ENCODE peak calls at places on chromosomes 2 and 18, in four cellular contexts. One of them, this sample, is unnamed. For H3K4me1, the result is how much of the 10 kb centered on the place peaks cover.

GRCh38 chr2:180222642-180223041 is 215.5 kb upstream of the CWC22 start:
- DNase-seq in right atrium auricular region: no peak
- DNase-seq in CD4-positive, CD25-positive, alpha-beta regulatory T cell: no peak
- DNase-seq in mucosa of descending colon: no peak
- DNase-seq in this sample: peak

GRCh38 chr2:234966340-234966739 is 14.5 kb downstream of the SH3BP4 start:
- DNase-seq in right atrium auricular region: no peak
- DNase-seq in mucosa of descending colon: no peak
- DNase-seq in CD4-positive, CD25-positive, alpha-beta regulatory T cell: no peak
- DNase-seq in this sample: no peak

GRCh38 chr2:197273485-197273884 is 37.1 kb downstream of the ANKRD44 start:
- DNase-seq in CD4-positive, CD25-positive, alpha-beta regulatory T cell: no peak
- DNase-seq in mucosa of descending colon: no peak
- DNase-seq in right atrium auricular region: no peak
- DNase-seq in this sample: peak

GRCh38 chr18:74498712-74499629 is 2.8 kb downstream of the CNDP2 start:
- DNase-seq in right atrium auricular region: no peak
- DNase-seq in mucosa of descending colon: peak
- DNase-seq in CD4-positive, CD25-positive, alpha-beta regulatory T cell: peak
- DNase-seq in this sample: no peak

GRCh38 chr2:20282916-20283592 is 58.1 kb upstream of the SDC1 start:
- DNase-seq in mucosa of descending colon: no peak
- DNase-seq in right atrium auricular region: no peak
- DNase-seq in CD4-positive, CD25-positive, alpha-beta regulatory T cell: no peak
- DNase-seq in this sample: peak

GRCh38 chr2:205409403-205409802 is 272.9 kb upstream of the NRP2 start:
- DNase-seq in CD4-positive, CD25-positive, alpha-beta regulatory T cell: no peak
- DNase-seq in mucosa of descending colon: no peak
- DNase-seq in right atrium auricular region: no peak
- DNase-seq in this sample: no peak

GRCh38 chr18:35605686-35606417 is 24.3 kb downstream of the GALNT1 start:
- DNase-seq in CD4-positive, CD25-positive, alpha-beta regulatory T cell: no peak
- DNase-seq in right atrium auricular region: no peak
- DNase-seq in mucosa of descending colon: no peak
- DNase-seq in this sample: no peak

GRCh38 chr2:10514287-10514686 is 66.2 kb upstream of the ODC1 start:
- DNase-seq in mucosa of descending colon: no peak
- DNase-seq in right atrium auricular region: no peak
- DNase-seq in CD4-positive, CD25-positive, alpha-beta regulatory T cell: no peak
- DNase-seq in this sample: no peak

GRCh38 chr2:59664946-59665345 is 888.5 kb downstream of the BCL11A start:
- DNase-seq in right atrium auricular region: no peak
- DNase-seq in CD4-positive, CD25-positive, alpha-beta regulatory T cell: no peak
- DNase-seq in mucosa of descending colon: no peak
- DNase-seq in this sample: no peak

GRCh38 chr2:186544255-186544675 is 45.6 kb upstream of the ITGAV start:
- DNase-seq in mucosa of descending colon: no peak
- DNase-seq in CD4-positive, CD25-positive, alpha-beta regulatory T cell: no peak
- DNase-seq in right atrium auricular region: no peak
- DNase-seq in this sample: peak

GRCh38 chr2:179233037-179233436 is 31.6 kb downstream of the SESTD1 start:
- DNase-seq in right atrium auricular region: no peak
- DNase-seq in mucosa of descending colon: no peak
- DNase-seq in CD4-positive, CD25-positive, alpha-beta regulatory T cell: no peak
- DNase-seq in this sample: no peak

GRCh38 chr2:108315408-108316193 is 26.9 kb downstream of the SULT1C2 start:
- DNase-seq in right atrium auricular region: no peak
- DNase-seq in CD4-positive, CD25-positive, alpha-beta regulatory T cell: no peak
- DNase-seq in mucosa of descending colon: no peak
- DNase-seq in this sample: peak

GRCh38 chr2:120953066-120953760 is 217.5 kb downstream of the GLI2 start:
- DNase-seq in mucosa of descending colon: no peak
- DNase-seq in right atrium auricular region: no peak
- DNase-seq in CD4-positive, CD25-positive, alpha-beta regulatory T cell: no peak
- DNase-seq in this sample: no peak

GRCh38 chr2:95052301-95052700 is 26.8 kb downstream of the MAL start:
- DNase-seq in right atrium auricular region: no peak
- DNase-seq in CD4-positive, CD25-positive, alpha-beta regulatory T cell: no peak
- DNase-seq in mucosa of descending colon: no peak
- DNase-seq in this sample: no peak

GRCh38 chr2:68320118-68320641 is 431 bp upstream of the CNRIP1 start:
- DNase-seq in CD4-positive, CD25-positive, alpha-beta regulatory T cell: no peak
- DNase-seq in right atrium auricular region: no peak
- DNase-seq in mucosa of descending colon: no peak
- DNase-seq in this sample: no peak

GRCh38 chr18:36770315-36770946 is 58.4 kb downstream of the TPGS2 start:
- DNase-seq in CD4-positive, CD25-positive, alpha-beta regulatory T cell: no peak
- DNase-seq in mucosa of descending colon: no peak
- DNase-seq in right atrium auricular region: no peak
- DNase-seq in this sample: no peak

GRCh38 chr2:238294393-238295143 is 6.2 kb upstream of the PER2 start:
- DNase-seq in CD4-positive, CD25-positive, alpha-beta regulatory T cell: no peak
- DNase-seq in mucosa of descending colon: peak
- DNase-seq in right atrium auricular region: no peak
- DNase-seq in this sample: no peak

GRCh38 chr2:235594041-235594440 is 100.2 kb downstream of the AGAP1 start:
- DNase-seq in right atrium auricular region: no peak
- DNase-seq in mucosa of descending colon: no peak
- DNase-seq in CD4-positive, CD25-positive, alpha-beta regulatory T cell: peak
- DNase-seq in this sample: peak

GRCh38 chr2:66550826-66551225 is 115.9 kb downstream of the MEIS1 start:
- DNase-seq in mucosa of descending colon: no peak
- DNase-seq in right atrium auricular region: no peak
- DNase-seq in CD4-positive, CD25-positive, alpha-beta regulatory T cell: no peak
- DNase-seq in this sample: no peak

GRCh38 chr2:42141687-42142475 is 27.3 kb upstream of the EML4 start:
- DNase-seq in right atrium auricular region: peak
- DNase-seq in mucosa of descending colon: peak
- DNase-seq in CD4-positive, CD25-positive, alpha-beta regulatory T cell: peak
- DNase-seq in this sample: peak

GRCh38 chr2:121839584-121839983 is 84.1 kb downstream of the TSN start:
- DNase-seq in mucosa of descending colon: no peak
- DNase-seq in right atrium auricular region: no peak
- DNase-seq in CD4-positive, CD25-positive, alpha-beta regulatory T cell: no peak
- DNase-seq in this sample: no peak

GRCh38 chr2:113906647-113907046 is 16.8 kb downstream of the ACTR3 start:
- DNase-seq in mucosa of descending colon: no peak
- DNase-seq in CD4-positive, CD25-positive, alpha-beta regulatory T cell: no peak
- DNase-seq in right atrium auricular region: no peak
- DNase-seq in this sample: no peak
- H3K4me1 ChIP-seq in mucosa of descending colon: under half
- H3K4me1 ChIP-seq in CD4-positive, CD25-positive, alpha-beta regulatory T cell: half or more
- H3K4me1 ChIP-seq in right atrium auricular region: under half
- H3K4me1 ChIP-seq in this sample: under half

GRCh38 chr2:218981390-218982311 is 3.3 kb downstream of the FEV start:
- DNase-seq in mucosa of descending colon: peak
- DNase-seq in CD4-positive, CD25-positive, alpha-beta regulatory T cell: peak
- DNase-seq in right atrium auricular region: no peak
- DNase-seq in this sample: no peak
- H3K4me1 ChIP-seq in mucosa of descending colon: under half
- H3K4me1 ChIP-seq in CD4-positive, CD25-positive, alpha-beta regulatory T cell: under half
- H3K4me1 ChIP-seq in right atrium auricular region: under half
- H3K4me1 ChIP-seq in this sample: under half

DNA sequence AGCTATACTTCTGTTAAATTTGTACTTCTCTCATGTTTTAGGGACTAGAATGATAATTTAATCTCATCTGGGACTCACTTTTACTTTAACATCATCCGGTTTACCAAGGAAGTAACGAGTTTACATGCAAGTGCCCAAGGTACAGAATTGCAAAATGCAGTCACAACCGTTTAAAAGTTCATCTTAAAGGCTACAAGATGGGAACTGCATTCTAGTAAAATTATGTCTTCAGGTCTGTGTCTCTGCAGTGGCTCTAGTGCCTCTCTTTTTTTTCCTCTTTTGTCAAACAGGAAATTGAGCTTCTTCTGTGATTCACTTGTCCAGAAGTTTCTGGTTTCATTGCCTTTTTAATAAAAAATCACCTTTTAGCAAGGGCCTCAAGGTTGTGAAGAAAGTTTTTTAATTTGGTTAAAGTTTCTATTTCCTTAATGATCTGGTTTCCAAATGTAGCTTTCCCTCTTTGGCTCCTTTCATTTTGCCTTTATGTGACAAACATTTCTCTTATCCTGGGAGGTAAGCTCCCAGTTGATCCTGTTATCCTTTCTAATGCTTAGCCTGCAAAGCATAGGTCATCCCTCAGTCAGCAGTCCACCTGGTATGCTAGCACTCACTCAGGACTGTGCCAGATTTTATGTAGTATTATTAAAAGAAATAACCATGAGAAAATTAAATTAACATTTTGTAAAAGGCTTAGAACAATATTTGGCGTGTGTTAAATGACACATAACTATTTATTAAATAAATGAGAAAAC is 2.4 kb downstream of the GLS start:
- DNase-seq in right atrium auricular region: no peak
- DNase-seq in mucosa of descending colon: no peak
- DNase-seq in CD4-positive, CD25-positive, alpha-beta regulatory T cell: peak
- DNase-seq in this sample: no peak
- H3K4me1 ChIP-seq in right atrium auricular region: under half
- H3K4me1 ChIP-seq in mucosa of descending colon: under half
- H3K4me1 ChIP-seq in CD4-positive, CD25-positive, alpha-beta regulatory T cell: half or more
- H3K4me1 ChIP-seq in this sample: under half

DNA sequence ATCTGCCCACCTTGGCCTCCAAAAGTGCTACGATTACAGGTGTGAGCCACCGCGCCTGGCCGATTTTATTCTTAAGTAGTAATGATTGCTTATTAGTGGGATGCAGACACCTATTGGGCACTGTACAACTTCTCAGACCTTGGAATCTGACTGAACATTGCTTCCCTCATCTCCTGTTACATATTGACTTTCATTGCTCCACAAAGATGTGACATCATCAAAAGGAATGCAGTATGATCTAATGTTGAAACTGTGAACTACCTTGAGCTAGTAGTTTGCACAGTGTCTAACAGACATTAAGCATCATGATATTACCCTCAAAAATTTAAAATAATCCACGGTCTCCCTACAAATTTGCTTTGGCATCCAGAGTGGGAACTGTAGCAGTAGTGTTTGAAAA is 109.8 kb upstream of the SIX2 start:
- DNase-seq in right atrium auricular region: peak
- DNase-seq in CD4-positive, CD25-positive, alpha-beta regulatory T cell: no peak
- DNase-seq in mucosa of descending colon: no peak
- DNase-seq in this sample: no peak
- H3K4me1 ChIP-seq in right atrium auricular region: under half
- H3K4me1 ChIP-seq in CD4-positive, CD25-positive, alpha-beta regulatory T cell: under half
- H3K4me1 ChIP-seq in mucosa of descending colon: under half
- H3K4me1 ChIP-seq in this sample: under half